ENCODE peak calls at places on chromosomes 6 and 20, in six cellular contexts. One of them, this sample, is unnamed.

GRCh38 chr6:137920331-137920730 is 53.3 kb downstream of the TNFAIP3 start:
- DNase-seq in GM23248: no peak
- DNase-seq in fibroblast of lung: no peak
- DNase-seq in neural progenitor cell: no peak
- DNase-seq in mesenchymal stem cell: no peak
- DNase-seq in endodermal cell: no peak
- DNase-seq in this sample: no peak

GRCh38 chr6:129248976-129249375 is 366.0 kb downstream of the LAMA2 start:
- DNase-seq in GM23248: no peak
- DNase-seq in fibroblast of lung: no peak
- DNase-seq in neural progenitor cell: peak; percentile 47
- DNase-seq in mesenchymal stem cell: no peak
- DNase-seq in endodermal cell: no peak
- DNase-seq in this sample: no peak

GRCh38 chr20:19964289-19965263 is 52.6 kb upstream of the NAA20 start:
- DNase-seq in GM23248: peak; percentile 94
- DNase-seq in fibroblast of lung: peak; percentile 91
- DNase-seq in neural progenitor cell: no peak
- DNase-seq in mesenchymal stem cell: peak; percentile 94
- DNase-seq in endodermal cell: no peak
- DNase-seq in this sample: peak; percentile 95

GRCh38 chr6:51339108-51339507 is 520.4 kb downstream of the TFAP2B start:
- DNase-seq in GM23248: no peak
- DNase-seq in fibroblast of lung: no peak
- DNase-seq in neural progenitor cell: peak; percentile 16
- DNase-seq in mesenchymal stem cell: no peak
- DNase-seq in endodermal cell: peak; percentile 84
- DNase-seq in this sample: no peak

GRCh38 chr20:59145926-59146800 is 17.5 kb upstream of the ZNF831 start:
- DNase-seq in GM23248: no peak
- DNase-seq in fibroblast of lung: no peak
- DNase-seq in neural progenitor cell: no peak
- DNase-seq in mesenchymal stem cell: no peak
- DNase-seq in endodermal cell: no peak
- DNase-seq in this sample: no peak

GRCh38 chr20:39338977-39339376 is 376.8 kb downstream of the DHX35 start:
- DNase-seq in GM23248: peak; percentile 46
- DNase-seq in fibroblast of lung: no peak
- DNase-seq in neural progenitor cell: no peak
- DNase-seq in mesenchymal stem cell: no peak
- DNase-seq in endodermal cell: no peak
- DNase-seq in this sample: no peak

GRCh38 chr20:9555781-9556180 is 41.4 kb downstream of the LAMP5 start:
- DNase-seq in GM23248: peak; percentile 30
- DNase-seq in fibroblast of lung: no peak
- DNase-seq in neural progenitor cell: no peak
- DNase-seq in mesenchymal stem cell: no peak
- DNase-seq in endodermal cell: no peak
- DNase-seq in this sample: no peak

GRCh38 chr20:48621256-48622078 is 206.3 kb downstream of the PREX1 start:
- DNase-seq in GM23248: peak; percentile 68
- DNase-seq in fibroblast of lung: no peak
- DNase-seq in neural progenitor cell: no peak
- DNase-seq in mesenchymal stem cell: peak; percentile 9
- DNase-seq in endodermal cell: no peak
- DNase-seq in this sample: peak; percentile 15

GRCh38 chr6:48307583-48307982 is 196.6 kb upstream of the PTCHD4 start:
- DNase-seq in GM23248: no peak
- DNase-seq in fibroblast of lung: no peak
- DNase-seq in neural progenitor cell: no peak
- DNase-seq in mesenchymal stem cell: no peak
- DNase-seq in endodermal cell: no peak
- DNase-seq in this sample: peak; percentile 41

GRCh38 chr6:142819603-142820335 is 125.2 kb downstream of the HIVEP2 start:
- DNase-seq in GM23248: peak; percentile 27
- DNase-seq in fibroblast of lung: peak; percentile 35
- DNase-seq in neural progenitor cell: no peak
- DNase-seq in mesenchymal stem cell: peak; percentile 71
- DNase-seq in endodermal cell: no peak
- DNase-seq in this sample: peak; percentile 61

GRCh38 chr20:50220093-50220893 is 29.7 kb downstream of the CEBPB start:
- DNase-seq in GM23248: no peak
- DNase-seq in fibroblast of lung: no peak
- DNase-seq in neural progenitor cell: no peak
- DNase-seq in mesenchymal stem cell: no peak
- DNase-seq in endodermal cell: peak; percentile 47
- DNase-seq in this sample: no peak

GRCh38 chr6:38020593-38020992 is 201.1 kb downstream of the ZFAND3 start:
- DNase-seq in GM23248: no peak
- DNase-seq in fibroblast of lung: no peak
- DNase-seq in neural progenitor cell: no peak
- DNase-seq in mesenchymal stem cell: no peak
- DNase-seq in endodermal cell: no peak
- DNase-seq in this sample: no peak

GRCh38 chr6:10272591-10272990 is 142.3 kb downstream of the TFAP2A start:
- DNase-seq in GM23248: peak; percentile 30
- DNase-seq in fibroblast of lung: no peak
- DNase-seq in neural progenitor cell: no peak
- DNase-seq in mesenchymal stem cell: no peak
- DNase-seq in endodermal cell: no peak
- DNase-seq in this sample: peak; percentile 42

GRCh38 chr6:119337252-119337651 is 12.3 kb downstream of the MAN1A1 start:
- DNase-seq in GM23248: no peak
- DNase-seq in fibroblast of lung: no peak
- DNase-seq in neural progenitor cell: no peak
- DNase-seq in mesenchymal stem cell: no peak
- DNase-seq in endodermal cell: no peak
- DNase-seq in this sample: no peak

GRCh38 chr6:137702791-137703424 is 164.2 kb upstream of the TNFAIP3 start:
- DNase-seq in GM23248: no peak
- DNase-seq in fibroblast of lung: no peak
- DNase-seq in neural progenitor cell: no peak
- DNase-seq in mesenchymal stem cell: no peak
- DNase-seq in endodermal cell: no peak
- DNase-seq in this sample: no peak

GRCh38 chr6:108654465-108655106 is 93.9 kb downstream of the FOXO3 start:
- DNase-seq in GM23248: no peak
- DNase-seq in fibroblast of lung: peak; percentile 70
- DNase-seq in neural progenitor cell: no peak
- DNase-seq in mesenchymal stem cell: no peak
- DNase-seq in endodermal cell: no peak
- DNase-seq in this sample: peak; percentile 35
- H3K4me1 ChIP-seq in GM23248: peaks cover 78% of the 10 kb centered on the region
- H3K4me1 ChIP-seq in fibroblast of lung: peaks cover 57% of the 10 kb centered on the region
- H3K4me1 ChIP-seq in neural progenitor cell: peaks cover 11% of the 10 kb centered on the region
- H3K4me1 ChIP-seq in mesenchymal stem cell: peaks cover 16% of the 10 kb centered on the region
- H3K4me1 ChIP-seq in endodermal cell: peaks cover 13% of the 10 kb centered on the region
- H3K4me1 ChIP-seq in this sample: peaks cover 88% of the 10 kb centered on the region

GRCh38 chr6:81562169-81562568 is 190.3 kb downstream of the TENT5A start:
- DNase-seq in GM23248: peak; percentile 88
- DNase-seq in fibroblast of lung: peak; percentile 68
- DNase-seq in neural progenitor cell: no peak
- DNase-seq in mesenchymal stem cell: peak; percentile 77
- DNase-seq in endodermal cell: no peak
- DNase-seq in this sample: peak; percentile 78
- H3K4me3 ChIP-seq in GM23248: peak overlapping the region; percentile 53
- H3K4me3 ChIP-seq in fibroblast of lung: no peak overlapping the region
- H3K4me3 ChIP-seq in neural progenitor cell: no peak overlapping the region
- H3K4me3 ChIP-seq in mesenchymal stem cell: peak overlapping the region; percentile 34
- H3K4me3 ChIP-seq in endodermal cell: no peak overlapping the region
- H3K4me3 ChIP-seq in this sample: peak overlapping the region; percentile 53

GRCh38 chr20:3896853-3897252 is 7.7 kb downstream of the PANK2 start:
- DNase-seq in GM23248: no peak
- DNase-seq in fibroblast of lung: no peak
- DNase-seq in neural progenitor cell: no peak
- DNase-seq in mesenchymal stem cell: no peak
- DNase-seq in endodermal cell: no peak
- DNase-seq in this sample: no peak
- H3K9ac ChIP-seq in GM23248: no peak overlapping the region
- H3K9ac ChIP-seq in fibroblast of lung: no peak overlapping the region
- H3K9ac ChIP-seq in neural progenitor cell: no peak overlapping the region
- H3K9ac ChIP-seq in mesenchymal stem cell: peak overlapping the region; percentile 41
- H3K9ac ChIP-seq in endodermal cell: no peak overlapping the region
- H3K9ac ChIP-seq in this sample: no peak overlapping the region

GRCh38 chr20:17559338-17559737 is 10.5 kb upstream of the DSTN start:
- DNase-seq in GM23248: no peak
- DNase-seq in fibroblast of lung: no peak
- DNase-seq in neural progenitor cell: no peak
- DNase-seq in mesenchymal stem cell: no peak
- DNase-seq in endodermal cell: no peak
- DNase-seq in this sample: no peak
- H3K4me1 ChIP-seq in GM23248: peaks cover 33% of the 10 kb centered on the region
- H3K4me1 ChIP-seq in fibroblast of lung: peaks cover 16% of the 10 kb centered on the region
- H3K4me1 ChIP-seq in neural progenitor cell: peaks cover 5% of the 10 kb centered on the region
- H3K4me1 ChIP-seq in mesenchymal stem cell: peaks cover 19% of the 10 kb centered on the region
- H3K4me1 ChIP-seq in endodermal cell: no peaks in the 10 kb centered on the region
- H3K4me1 ChIP-seq in this sample: peaks cover 32% of the 10 kb centered on the region

GRCh38 chr20:62544505-62545055 is 68.8 kb upstream of the GATA5 start:
- DNase-seq in GM23248: no peak
- DNase-seq in fibroblast of lung: no peak
- DNase-seq in neural progenitor cell: no peak
- DNase-seq in mesenchymal stem cell: no peak
- DNase-seq in endodermal cell: no peak
- DNase-seq in this sample: no peak
- H3K4me3 ChIP-seq in GM23248: no peak overlapping the region
- H3K4me3 ChIP-seq in fibroblast of lung: no peak overlapping the region
- H3K4me3 ChIP-seq in neural progenitor cell: no peak overlapping the region
- H3K4me3 ChIP-seq in mesenchymal stem cell: no peak overlapping the region
- H3K4me3 ChIP-seq in endodermal cell: no peak overlapping the region
- H3K4me3 ChIP-seq in this sample: no peak overlapping the region

GRCh38 chr20:51955756-51956155 is 153.4 kb upstream of the SALL4 start:
- DNase-seq in GM23248: peak; percentile 38
- DNase-seq in fibroblast of lung: peak; percentile 65
- DNase-seq in neural progenitor cell: no peak
- DNase-seq in mesenchymal stem cell: peak; percentile 53
- DNase-seq in endodermal cell: no peak
- DNase-seq in this sample: peak; percentile 62

GRCh38 chr20:51961964-51962761 is 159.8 kb upstream of the SALL4 start:
- DNase-seq in GM23248: no peak
- DNase-seq in fibroblast of lung: peak; percentile 20
- DNase-seq in neural progenitor cell: peak; percentile 31
- DNase-seq in mesenchymal stem cell: no peak
- DNase-seq in endodermal cell: no peak
- DNase-seq in this sample: no peak

GRCh38 chr20:51960004-51960403 is 157.7 kb upstream of the SALL4 start:
- DNase-seq in GM23248: no peak
- DNase-seq in fibroblast of lung: no peak
- DNase-seq in neural progenitor cell: no peak
- DNase-seq in mesenchymal stem cell: no peak
- DNase-seq in endodermal cell: no peak
- DNase-seq in this sample: no peak

GRCh38 chr20:51958099-51958498 is 155.8 kb upstream of the SALL4 start:
- DNase-seq in GM23248: no peak
- DNase-seq in fibroblast of lung: no peak
- DNase-seq in neural progenitor cell: no peak
- DNase-seq in mesenchymal stem cell: no peak
- DNase-seq in endodermal cell: no peak
- DNase-seq in this sample: no peak

DNA sequence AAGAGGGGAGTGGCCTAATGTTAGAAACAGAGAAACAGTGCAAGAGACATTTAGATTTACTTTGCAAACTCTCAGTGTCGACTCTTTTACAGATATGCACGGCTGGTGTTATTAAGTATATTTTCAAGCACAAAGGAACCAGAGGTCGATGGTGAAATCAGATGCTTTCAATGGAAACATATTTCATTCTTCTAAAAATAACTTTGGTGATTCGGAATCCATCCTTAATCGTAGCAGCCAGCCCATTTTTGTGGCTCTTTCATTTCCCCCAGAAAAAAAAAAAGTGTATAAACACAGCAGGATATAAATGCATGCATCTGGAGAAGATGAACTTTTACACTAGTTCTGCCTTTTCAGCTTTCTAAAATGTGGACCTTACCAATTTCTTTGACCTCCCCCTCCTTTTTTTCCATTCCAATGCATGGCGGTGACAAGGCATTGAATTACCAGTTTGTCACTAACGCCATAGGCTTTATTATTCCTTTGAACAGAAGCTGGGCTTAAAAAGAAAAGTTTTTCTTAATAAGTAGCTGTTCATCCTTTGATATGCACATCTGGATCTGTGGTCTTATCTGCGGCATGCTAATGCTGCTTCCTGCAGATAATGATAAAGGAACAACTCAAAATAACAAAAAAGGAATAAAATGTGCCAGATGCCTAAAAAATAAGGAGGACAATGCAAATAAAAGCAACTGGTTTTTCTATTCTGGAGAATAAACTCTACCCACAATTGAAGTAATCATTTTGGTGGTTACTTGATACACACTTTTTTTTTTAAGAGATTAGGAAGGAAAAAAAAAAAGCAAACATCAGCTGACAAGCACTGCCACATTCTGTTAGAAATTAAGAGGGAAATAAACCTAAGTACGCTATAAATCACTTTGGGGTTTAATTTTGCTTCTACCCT is 156.6 kb upstream of the SALL4 start:
- DNase-seq in GM23248: no peak
- DNase-seq in fibroblast of lung: peak; percentile 64
- DNase-seq in neural progenitor cell: peak; percentile 25
- DNase-seq in mesenchymal stem cell: peak; percentile 47
- DNase-seq in endodermal cell: no peak
- DNase-seq in this sample: peak; percentile 48
- H3K9ac ChIP-seq in GM23248: no peak overlapping the region
- H3K9ac ChIP-seq in fibroblast of lung: no peak overlapping the region
- H3K9ac ChIP-seq in neural progenitor cell: no peak overlapping the region
- H3K9ac ChIP-seq in mesenchymal stem cell: no peak overlapping the region
- H3K9ac ChIP-seq in endodermal cell: no peak overlapping the region
- H3K9ac ChIP-seq in this sample: no peak overlapping the region

DNA sequence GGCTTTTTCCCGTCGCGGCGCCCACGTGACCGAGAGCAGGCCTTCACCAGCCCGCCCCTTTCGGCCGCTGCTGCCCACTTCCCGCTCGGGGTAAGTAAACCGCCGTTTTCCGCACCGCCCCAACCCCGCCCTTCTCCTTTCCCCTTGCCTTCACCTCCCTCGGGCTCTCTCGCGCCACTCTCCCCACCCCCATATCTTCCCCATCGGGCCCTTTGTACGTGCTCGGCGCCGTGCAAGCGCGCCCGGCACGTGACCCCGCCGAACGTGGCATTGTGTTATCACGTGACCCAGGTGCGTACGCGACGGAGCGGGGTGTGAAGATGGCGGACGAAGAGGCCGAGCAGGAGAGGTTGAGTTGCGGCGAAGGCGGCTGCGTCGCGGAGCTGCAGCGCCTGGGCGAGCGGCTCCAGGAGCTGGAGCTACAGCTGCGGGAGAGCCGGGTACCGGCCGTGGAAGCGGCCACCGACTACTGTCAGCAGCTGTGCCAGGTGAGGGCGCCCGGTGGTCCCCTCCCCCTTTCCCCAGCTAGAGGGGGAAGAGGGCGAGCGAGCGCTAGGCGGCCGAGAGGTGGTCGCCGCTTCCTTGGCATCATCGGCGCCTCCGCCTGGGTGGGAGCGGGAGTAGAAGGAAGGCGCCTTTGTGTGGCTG is at the start of gene ZNF292:
- DNase-seq in GM23248: peak; percentile 99
- DNase-seq in fibroblast of lung: peak; percentile 97
- DNase-seq in neural progenitor cell: peak; percentile 96
- DNase-seq in mesenchymal stem cell: peak; percentile 96
- DNase-seq in endodermal cell: peak; percentile 99
- DNase-seq in this sample: peak; percentile 97
- H3K4me1 ChIP-seq in GM23248: peaks cover 38% of the 10 kb centered on the region
- H3K4me1 ChIP-seq in fibroblast of lung: peaks cover 15% of the 10 kb centered on the region
- H3K4me1 ChIP-seq in neural progenitor cell: peaks cover 42% of the 10 kb centered on the region
- H3K4me1 ChIP-seq in mesenchymal stem cell: peaks cover 14% of the 10 kb centered on the region
- H3K4me1 ChIP-seq in endodermal cell: no peaks in the 10 kb centered on the region
- H3K4me1 ChIP-seq in this sample: peaks cover 38% of the 10 kb centered on the region

This sample was measured in adipocyte.